ENCODE peak calls at places on chromosomes 2 and 18, in nine cellular contexts. X is activated CD8-positive, alpha-beta memory T cell treated with anti-CD3 and anti-CD28 coated beads, Interleukin-2, amount 10 ng/mL, durations not matched to agents 7 days and 5 days; D is cardiac muscle cell; F is sciatic nerve; N is activated CD8-positive, alpha-beta T cell treated with anti-CD3 and anti-CD28 coated beads for 36 hours; G is epithelial cell of esophagus; T is NCI-H1105 treated with DMSO at 0.1 percent for 48 hours; V is mesenteric fat pad; W is HCT116. R is an unnamed sample.

GRCh38 chr2:61419570-61419969 is 51.3 kb downstream of the USP34 start:
- DNase-seq in X (no peak), D (no peak), F (no peak), N (no peak), G (peak), T (no peak), V (no peak), W (no peak), R (no peak)

GRCh38 chr2:187956906-187957534 is 334.7 kb upstream of the GULP1 start:
- DNase-seq in X (no peak), D (no peak), F (no peak), N (no peak), G (no peak), T (no peak), V (no peak), W (no peak), R (no peak)

GRCh38 chr18:34809697-34810096 is 99.6 kb downstream of the DTNA start:
- DNase-seq in X (no peak), D (peak), F (peak), N (peak), G (peak), T (peak), V (no peak), W (peak), R (no peak)

GRCh38 chr2:234502919-234503285 is 6.0 kb upstream of the ARL4C start:
- DNase-seq in X (no peak), D (no peak), F (no peak), N (no peak), G (peak), T (no peak), V (no peak), W (no peak), R (no peak)

GRCh38 chr18:48918660-48919415 is 31.9 kb downstream of the SMAD7 start:
- DNase-seq in X (no peak), D (no peak), F (no peak), N (no peak), G (no peak), T (no peak), V (peak), W (no peak), R (no peak)

GRCh38 chr18:78814766-78815165 is 164.9 kb upstream of the SALL3 start:
- DNase-seq in X (no peak), D (no peak), F (peak), N (no peak), G (no peak), T (no peak), V (peak), W (no peak), R (no peak)

GRCh38 chr2:15957881-15958713 is 17.7 kb downstream of the MYCN start:
- DNase-seq in X (no peak), D (no peak), F (no peak), N (no peak), G (no peak), T (no peak), V (peak), W (no peak), R (no peak)

GRCh38 chr2:66872056-66872821 is 437.3 kb downstream of the MEIS1 start:
- DNase-seq in X (no peak), D (peak), F (no peak), N (no peak), G (peak), T (no peak), V (no peak), W (no peak), R (no peak)

GRCh38 chr2:144048631-144049060 is 471.3 kb downstream of the ZEB2 start:
- DNase-seq in X (no peak), D (no peak), F (no peak), N (no peak), G (no peak), T (no peak), V (no peak), W (no peak), R (no peak)

GRCh38 chr2:17104454-17104853 is 413.8 kb downstream of the RAD51AP2 start:
- DNase-seq in X (no peak), D (peak), F (no peak), N (no peak), G (peak), T (no peak), V (no peak), W (no peak), R (no peak)

GRCh38 chr18:58562999-58563667 is 65.8 kb downstream of the ALPK2 start:
- DNase-seq in X (no peak), D (no peak), F (no peak), N (no peak), G (no peak), T (no peak), V (no peak), W (no peak), R (no peak)

GRCh38 chr18:21740474-21740723 is 193 bp upstream of the MIB1 start:
- DNase-seq in X (peak), D (peak), F (no peak), N (peak), G (peak), T (no peak), V (peak), W (no peak), R (peak)

GRCh38 chr2:29522951-29523669 is 398.3 kb downstream of the ALK start:
- DNase-seq in X (no peak), D (peak), F (no peak), N (no peak), G (peak), T (no peak), V (no peak), W (no peak), R (no peak)

GRCh38 chr18:6994719-6995430 is 122.7 kb downstream of the LAMA1 start:
- DNase-seq in X (no peak), D (no peak), F (no peak), N (no peak), G (peak), T (no peak), V (no peak), W (no peak), R (no peak)

GRCh38 chr18:33744032-33744697 is 166.1 kb downstream of the ASXL3 start:
- DNase-seq in X (no peak), D (no peak), F (no peak), N (no peak), G (no peak), T (peak), V (no peak), W (no peak), R (no peak)

R was measured in D721Med.